ENCODE peak calls at places on chromosome 1, in seven cellular contexts. One of them, this sample, is unnamed.

GRCh38 chr1:4708853-4709507 is 54.6 kb downstream of the AJAP1 start:
- DNase-seq in CD4-positive, CD25-positive, alpha-beta regulatory T cell: no peak
- DNase-seq in aorta: no peak
- DNase-seq in brain microvascular endothelial cell: no peak
- DNase-seq in CD4-positive, alpha-beta T cell: no peak
- DNase-seq in heart right ventricle: no peak
- DNase-seq in IMR-90: no peak
- DNase-seq in this sample: no peak

GRCh38 chr1:154770897-154771594 is 99.0 kb downstream of the KCNN3 start:
- DNase-seq in CD4-positive, alpha-beta T cell: no peak
- DNase-seq in CD4-positive, CD25-positive, alpha-beta regulatory T cell: no peak
- DNase-seq in IMR-90: no peak
- DNase-seq in aorta: peak; percentile 17
- DNase-seq in brain microvascular endothelial cell: no peak
- DNase-seq in heart right ventricle: no peak
- DNase-seq in this sample: no peak

GRCh38 chr1:152741656-152742055 is 16.2 kb upstream of the KPRP start:
- DNase-seq in CD4-positive, CD25-positive, alpha-beta regulatory T cell: no peak
- DNase-seq in brain microvascular endothelial cell: no peak
- DNase-seq in IMR-90: no peak
- DNase-seq in CD4-positive, alpha-beta T cell: no peak
- DNase-seq in aorta: no peak
- DNase-seq in heart right ventricle: no peak
- DNase-seq in this sample: no peak

GRCh38 chr1:220331318-220331717 is 59.1 kb upstream of the RAB3GAP2 start:
- DNase-seq in heart right ventricle: no peak
- DNase-seq in CD4-positive, alpha-beta T cell: no peak
- DNase-seq in CD4-positive, CD25-positive, alpha-beta regulatory T cell: no peak
- DNase-seq in IMR-90: no peak
- DNase-seq in brain microvascular endothelial cell: no peak
- DNase-seq in aorta: no peak
- DNase-seq in this sample: no peak

GRCh38 chr1:13900583-13900982 is 200.6 kb downstream of the PRDM2 start:
- DNase-seq in heart right ventricle: no peak
- DNase-seq in brain microvascular endothelial cell: no peak
- DNase-seq in aorta: no peak
- DNase-seq in CD4-positive, alpha-beta T cell: no peak
- DNase-seq in IMR-90: no peak
- DNase-seq in CD4-positive, CD25-positive, alpha-beta regulatory T cell: no peak
- DNase-seq in this sample: no peak

GRCh38 chr1:59360170-59360569 is 63.3 kb downstream of the FGGY start:
- DNase-seq in CD4-positive, CD25-positive, alpha-beta regulatory T cell: no peak
- DNase-seq in aorta: peak; percentile 77
- DNase-seq in heart right ventricle: no peak
- DNase-seq in IMR-90: peak; percentile 79
- DNase-seq in CD4-positive, alpha-beta T cell: no peak
- DNase-seq in brain microvascular endothelial cell: peak; percentile 67
- DNase-seq in this sample: no peak

GRCh38 chr1:65309317-65310077 is at the start of gene DNAJC6:
- DNase-seq in aorta: peak; percentile 92
- DNase-seq in CD4-positive, CD25-positive, alpha-beta regulatory T cell: peak; percentile 51
- DNase-seq in IMR-90: peak; percentile 42
- DNase-seq in heart right ventricle: peak; percentile 70
- DNase-seq in CD4-positive, alpha-beta T cell: peak; percentile 2
- DNase-seq in brain microvascular endothelial cell: peak; percentile 38
- DNase-seq in this sample: no peak

GRCh38 chr1:165403835-165404482 is 41.0 kb downstream of the RXRG start:
- DNase-seq in aorta: no peak
- DNase-seq in IMR-90: no peak
- DNase-seq in CD4-positive, CD25-positive, alpha-beta regulatory T cell: peak; percentile 39
- DNase-seq in brain microvascular endothelial cell: peak; percentile 12
- DNase-seq in heart right ventricle: peak; percentile 24
- DNase-seq in CD4-positive, alpha-beta T cell: no peak
- DNase-seq in this sample: no peak

GRCh38 chr1:151133339-151133761 is 13.1 kb downstream of the SEMA6C start:
- DNase-seq in heart right ventricle: no peak
- DNase-seq in CD4-positive, alpha-beta T cell: no peak
- DNase-seq in CD4-positive, CD25-positive, alpha-beta regulatory T cell: no peak
- DNase-seq in brain microvascular endothelial cell: no peak
- DNase-seq in aorta: peak; percentile 77
- DNase-seq in IMR-90: peak; percentile 28
- DNase-seq in this sample: no peak

GRCh38 chr1:24321150-24321549 is 2.0 kb downstream of the GRHL3 start:
- DNase-seq in IMR-90: no peak
- DNase-seq in aorta: no peak
- DNase-seq in heart right ventricle: no peak
- DNase-seq in CD4-positive, CD25-positive, alpha-beta regulatory T cell: no peak
- DNase-seq in CD4-positive, alpha-beta T cell: no peak
- DNase-seq in brain microvascular endothelial cell: no peak
- DNase-seq in this sample: no peak

GRCh38 chr1:116880952-116881351 is 28.8 kb upstream of the PTGFRN start:
- DNase-seq in CD4-positive, CD25-positive, alpha-beta regulatory T cell: no peak
- DNase-seq in heart right ventricle: no peak
- DNase-seq in IMR-90: no peak
- DNase-seq in aorta: no peak
- DNase-seq in brain microvascular endothelial cell: no peak
- DNase-seq in CD4-positive, alpha-beta T cell: no peak
- DNase-seq in this sample: peak; percentile 78

GRCh38 chr1:44860891-44861290 is 17.8 kb upstream of the PTCH2 start:
- DNase-seq in heart right ventricle: no peak
- DNase-seq in aorta: no peak
- DNase-seq in CD4-positive, alpha-beta T cell: no peak
- DNase-seq in IMR-90: no peak
- DNase-seq in CD4-positive, CD25-positive, alpha-beta regulatory T cell: no peak
- DNase-seq in brain microvascular endothelial cell: no peak
- DNase-seq in this sample: no peak

GRCh38 chr1:62746086-62746808 is 37.7 kb upstream of the ATG4C start:
- DNase-seq in aorta: no peak
- DNase-seq in brain microvascular endothelial cell: peak; percentile 25
- DNase-seq in IMR-90: peak; percentile 70
- DNase-seq in CD4-positive, CD25-positive, alpha-beta regulatory T cell: peak; percentile 45
- DNase-seq in heart right ventricle: no peak
- DNase-seq in CD4-positive, alpha-beta T cell: no peak
- DNase-seq in this sample: no peak

GRCh38 chr1:214645712-214646111 is 42.7 kb downstream of the CENPF start:
- DNase-seq in CD4-positive, CD25-positive, alpha-beta regulatory T cell: no peak
- DNase-seq in brain microvascular endothelial cell: no peak
- DNase-seq in CD4-positive, alpha-beta T cell: no peak
- DNase-seq in aorta: no peak
- DNase-seq in IMR-90: no peak
- DNase-seq in heart right ventricle: no peak
- DNase-seq in this sample: no peak

GRCh38 chr1:187718527-187718926 is 889.8 kb downstream of the PLA2G4A start:
- DNase-seq in aorta: no peak
- DNase-seq in heart right ventricle: no peak
- DNase-seq in CD4-positive, alpha-beta T cell: no peak
- DNase-seq in CD4-positive, CD25-positive, alpha-beta regulatory T cell: no peak
- DNase-seq in IMR-90: no peak
- DNase-seq in brain microvascular endothelial cell: no peak
- DNase-seq in this sample: no peak

GRCh38 chr1:62241357-62242131 is 46.9 kb downstream of the L1TD1 start:
- DNase-seq in IMR-90: no peak
- DNase-seq in CD4-positive, alpha-beta T cell: no peak
- DNase-seq in CD4-positive, CD25-positive, alpha-beta regulatory T cell: no peak
- DNase-seq in aorta: no peak
- DNase-seq in brain microvascular endothelial cell: no peak
- DNase-seq in heart right ventricle: no peak
- DNase-seq in this sample: no peak

GRCh38 chr1:1213153-1213918 is 617 bp downstream of the TNFRSF4 start:
- DNase-seq in CD4-positive, CD25-positive, alpha-beta regulatory T cell: no peak
- DNase-seq in IMR-90: no peak
- DNase-seq in heart right ventricle: no peak
- DNase-seq in brain microvascular endothelial cell: no peak
- DNase-seq in CD4-positive, alpha-beta T cell: no peak
- DNase-seq in aorta: peak; percentile 62
- DNase-seq in this sample: no peak

GRCh38 chr1:48109390-48110009 is 112.3 kb upstream of the TRABD2B start:
- DNase-seq in CD4-positive, alpha-beta T cell: no peak
- DNase-seq in IMR-90: peak; percentile 61
- DNase-seq in brain microvascular endothelial cell: peak; percentile 61
- DNase-seq in aorta: no peak
- DNase-seq in heart right ventricle: peak; percentile 34
- DNase-seq in CD4-positive, CD25-positive, alpha-beta regulatory T cell: peak; percentile 33
- DNase-seq in this sample: no peak

GRCh38 chr1:53957231-53957818 is 11.2 kb downstream of the LRRC42 start:
- DNase-seq in aorta: no peak
- DNase-seq in heart right ventricle: no peak
- DNase-seq in brain microvascular endothelial cell: no peak
- DNase-seq in IMR-90: peak; percentile 64
- DNase-seq in CD4-positive, alpha-beta T cell: no peak
- DNase-seq in CD4-positive, CD25-positive, alpha-beta regulatory T cell: no peak
- DNase-seq in this sample: no peak

GRCh38 chr1:43933386-43934278 is at the start of gene ARTN:
- DNase-seq in CD4-positive, CD25-positive, alpha-beta regulatory T cell: no peak
- DNase-seq in IMR-90: no peak
- DNase-seq in CD4-positive, alpha-beta T cell: no peak
- DNase-seq in brain microvascular endothelial cell: no peak
- DNase-seq in aorta: peak; percentile 80
- DNase-seq in heart right ventricle: no peak
- DNase-seq in this sample: no peak

GRCh38 chr1:248752119-248752931 is 3.2 kb downstream of the LYPD8 start:
- DNase-seq in heart right ventricle: no peak
- DNase-seq in CD4-positive, alpha-beta T cell: no peak
- DNase-seq in aorta: no peak
- DNase-seq in brain microvascular endothelial cell: no peak
- DNase-seq in IMR-90: no peak
- DNase-seq in CD4-positive, CD25-positive, alpha-beta regulatory T cell: peak; percentile 20
- DNase-seq in this sample: no peak

GRCh38 chr1:185911978-185912377 is 177.8 kb downstream of the HMCN1 start:
- DNase-seq in aorta: no peak
- DNase-seq in heart right ventricle: no peak
- DNase-seq in CD4-positive, alpha-beta T cell: no peak
- DNase-seq in brain microvascular endothelial cell: no peak
- DNase-seq in IMR-90: no peak
- DNase-seq in CD4-positive, CD25-positive, alpha-beta regulatory T cell: no peak
- DNase-seq in this sample: no peak

GRCh38 chr1:60527567-60527966 is 454.0 kb upstream of the C1orf87 start:
- DNase-seq in CD4-positive, alpha-beta T cell: no peak
- DNase-seq in aorta: no peak
- DNase-seq in CD4-positive, CD25-positive, alpha-beta regulatory T cell: no peak
- DNase-seq in heart right ventricle: no peak
- DNase-seq in brain microvascular endothelial cell: no peak
- DNase-seq in IMR-90: no peak
- DNase-seq in this sample: no peak
- H3K27ac ChIP-seq in CD4-positive, alpha-beta T cell: no peak overlapping the region
- H3K27ac ChIP-seq in aorta: no peak overlapping the region
- H3K27ac ChIP-seq in CD4-positive, CD25-positive, alpha-beta regulatory T cell: no peak overlapping the region
- H3K27ac ChIP-seq in heart right ventricle: no peak overlapping the region
- H3K27ac ChIP-seq in brain microvascular endothelial cell: no peak overlapping the region
- H3K27ac ChIP-seq in IMR-90: no peak overlapping the region
- H3K27ac ChIP-seq in this sample: no peak overlapping the region

GRCh38 chr1:22717038-22717758 is 6.6 kb downstream of the EPHB2 start:
- DNase-seq in IMR-90: no peak
- DNase-seq in aorta: no peak
- DNase-seq in CD4-positive, CD25-positive, alpha-beta regulatory T cell: no peak
- DNase-seq in heart right ventricle: no peak
- DNase-seq in CD4-positive, alpha-beta T cell: no peak
- DNase-seq in brain microvascular endothelial cell: no peak
- DNase-seq in this sample: no peak
- H3K27ac ChIP-seq in IMR-90: no peak overlapping the region
- H3K27ac ChIP-seq in aorta: no peak overlapping the region
- H3K27ac ChIP-seq in CD4-positive, CD25-positive, alpha-beta regulatory T cell: no peak overlapping the region
- H3K27ac ChIP-seq in heart right ventricle: no peak overlapping the region
- H3K27ac ChIP-seq in CD4-positive, alpha-beta T cell: no peak overlapping the region
- H3K27ac ChIP-seq in brain microvascular endothelial cell: no peak overlapping the region
- H3K27ac ChIP-seq in this sample: no peak overlapping the region

DNA sequence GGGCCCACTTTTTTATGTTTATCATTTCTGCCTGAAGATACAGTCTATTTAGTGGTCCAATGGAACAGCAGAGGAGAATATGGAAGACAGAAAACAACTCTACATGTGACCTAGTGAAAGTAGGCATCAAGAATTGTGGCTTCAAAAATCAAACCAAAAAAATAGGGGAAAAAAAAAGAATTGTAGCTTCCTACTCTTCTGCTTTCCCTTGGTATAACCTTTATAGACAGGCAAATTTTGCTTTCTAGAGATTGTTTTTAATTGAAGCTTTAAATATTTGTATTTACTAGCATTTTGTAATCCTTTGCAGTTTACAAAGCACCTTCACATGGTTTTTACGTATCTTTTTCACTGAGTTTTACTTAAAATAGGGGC is 14.3 kb downstream of the PDIK1L start:
- DNase-seq in CD4-positive, alpha-beta T cell: no peak
- DNase-seq in heart right ventricle: no peak
- DNase-seq in CD4-positive, CD25-positive, alpha-beta regulatory T cell: no peak
- DNase-seq in brain microvascular endothelial cell: no peak
- DNase-seq in aorta: no peak
- DNase-seq in IMR-90: no peak
- DNase-seq in this sample: no peak
- H3K27ac ChIP-seq in CD4-positive, alpha-beta T cell: peak overlapping the region; percentile 47
- H3K27ac ChIP-seq in heart right ventricle: no peak overlapping the region
- H3K27ac ChIP-seq in CD4-positive, CD25-positive, alpha-beta regulatory T cell: peak overlapping the region; percentile 89
- H3K27ac ChIP-seq in brain microvascular endothelial cell: no peak overlapping the region
- H3K27ac ChIP-seq in aorta: no peak overlapping the region
- H3K27ac ChIP-seq in IMR-90: no peak overlapping the region
- H3K27ac ChIP-seq in this sample: peak overlapping the region; percentile 76

DNA sequence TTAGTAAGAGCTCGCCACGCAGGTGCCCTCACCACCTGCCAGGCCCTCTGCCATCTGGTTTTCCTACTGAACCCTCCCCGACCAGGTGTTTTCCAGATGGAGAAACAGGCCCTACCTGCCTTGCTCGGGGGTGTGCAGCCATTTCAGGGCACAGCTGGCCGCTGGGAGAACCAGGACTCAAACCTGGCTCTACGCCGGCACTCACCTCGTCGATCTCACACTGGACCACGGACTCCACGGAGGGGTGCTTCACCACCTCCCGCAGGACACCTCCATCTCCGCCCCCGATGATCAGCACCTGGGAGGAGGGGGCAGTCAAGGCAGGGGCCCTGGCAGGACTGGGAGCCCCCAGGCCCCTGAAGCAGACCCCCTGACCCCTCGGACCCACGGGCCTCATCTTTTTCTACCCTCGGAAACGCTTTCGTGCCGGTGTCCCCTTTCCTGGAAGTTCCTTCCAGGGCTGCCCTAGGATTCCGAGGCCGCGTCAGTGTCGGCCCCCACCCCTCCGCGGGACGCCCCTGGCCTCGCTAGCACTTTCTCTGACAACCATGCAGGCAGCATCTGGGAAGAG is 1.1 kb downstream of the SRM start:
- DNase-seq in heart right ventricle: no peak
- DNase-seq in IMR-90: no peak
- DNase-seq in CD4-positive, alpha-beta T cell: no peak
- DNase-seq in aorta: peak; percentile 71
- DNase-seq in brain microvascular endothelial cell: no peak
- DNase-seq in CD4-positive, CD25-positive, alpha-beta regulatory T cell: no peak
- DNase-seq in this sample: no peak
- H3K27ac ChIP-seq in heart right ventricle: no peak overlapping the region
- H3K27ac ChIP-seq in IMR-90: peak overlapping the region; percentile 70
- H3K27ac ChIP-seq in CD4-positive, alpha-beta T cell: no peak overlapping the region
- H3K27ac ChIP-seq in aorta: no peak overlapping the region
- H3K27ac ChIP-seq in brain microvascular endothelial cell: no peak overlapping the region
- H3K27ac ChIP-seq in CD4-positive, CD25-positive, alpha-beta regulatory T cell: no peak overlapping the region
- H3K27ac ChIP-seq in this sample: no peak overlapping the region